ENCODE peak calls at places on chromosomes 6 and 20, in six cellular contexts. W is central memory CD8-positive, alpha-beta T cell; A is heart left ventricle; L is RKO; U is Daoy; Q is GM10248. E is an unnamed sample.
A peak's percentile ranks its signal among the peaks of the same experiment; 100 is the strongest.

GRCh38 chr6:153301602-153302001 is 170.5 kb upstream of the RGS17 start:
- DNase-seq in Q (no peak), U (peak; percentile 43), L (no peak), A (no peak), W (no peak), E (no peak)

GRCh38 chr6:112163295-112164257 is 76.2 kb downstream of the FAM229B start:
- DNase-seq in A (peak; percentile 38), L (peak; percentile 66), Q (peak; percentile 78), W (peak; percentile 56), U (peak; percentile 71), E (peak; percentile 71)

GRCh38 chr6:22145823-22146379 is 150.9 kb downstream of the PRL start:
- DNase-seq in U (peak; percentile 45), W (no peak), L (no peak), Q (no peak), A (peak; percentile 27), E (no peak)

GRCh38 chr6:132648356-132648755 is 10.6 kb downstream of the TAAR1 start:
- DNase-seq in W (no peak), U (peak; percentile 76), L (peak; percentile 7), Q (peak; percentile 15), A (no peak), E (no peak)

GRCh38 chr6:36510365-36510764 is 36.9 kb downstream of the STK38 start:
- DNase-seq in W (no peak), U (no peak), A (no peak), Q (no peak), L (no peak), E (no peak)

GRCh38 chr20:24838551-24839530 is 110.2 kb upstream of the CST7 start:
- DNase-seq in A (no peak), U (no peak), Q (no peak), L (no peak), W (no peak), E (no peak)

GRCh38 chr6:139330841-139331500 is 39.2 kb upstream of the TXLNB start:
- DNase-seq in A (no peak), L (no peak), U (no peak), Q (no peak), W (no peak), E (no peak)

GRCh38 chr6:76788154-76788553 is 675.1 kb downstream of the HTR1B start:
- DNase-seq in A (no peak), W (no peak), U (no peak), Q (no peak), L (no peak), E (no peak)

GRCh38 chr6:7515363-7515762 is 26.1 kb upstream of the DSP start:
- DNase-seq in W (no peak), A (no peak), U (no peak), Q (no peak), L (no peak), E (no peak)

GRCh38 chr6:135062735-135063134 is 8.1 kb upstream of the HBS1L start:
- DNase-seq in W (no peak), U (peak; percentile 9), Q (no peak), A (no peak), L (no peak), E (no peak)

GRCh38 chr6:93496548-93496947 is 77.2 kb upstream of the EPHA7 start:
- DNase-seq in U (no peak), L (peak; percentile 64), W (no peak), Q (no peak), A (no peak), E (no peak)

GRCh38 chr6:163790296-163790840 is 375.9 kb downstream of the QKI start:
- DNase-seq in L (no peak), U (no peak), A (no peak), W (no peak), Q (no peak), E (no peak)

GRCh38 chr20:12201289-12201991 is 283.7 kb downstream of the BTBD3 start:
- DNase-seq in L (peak; percentile 34), A (peak; percentile 8), W (no peak), Q (no peak), U (peak; percentile 18), E (no peak)

GRCh38 chr6:90004511-90004910 is 110.2 kb downstream of the GJA10 start:
- DNase-seq in L (peak; percentile 39), A (no peak), Q (no peak), U (no peak), W (no peak), E (no peak)

GRCh38 chr20:36865861-36866149 is 10.1 kb upstream of the TLDC2 start:
- DNase-seq in Q (no peak), U (no peak), A (no peak), W (no peak), L (no peak), E (no peak)

GRCh38 chr6:68572975-68573374 is 62.1 kb upstream of the ADGRB3 start:
- DNase-seq in L (no peak), W (no peak), A (no peak), Q (no peak), U (no peak), E (no peak)

GRCh38 chr6:56954389-56955170 is at the start of gene BEND6:
- DNase-seq in W (no peak), Q (peak; percentile 63), U (peak; percentile 92), L (no peak), A (no peak), E (peak; percentile 33)